ENCODE peak calls at places on chromosomes 3 and 15, in seven cellular contexts. One of them, this sample, is unnamed.

GRCh38 chr3:152149832-152150231 is 118.9 kb upstream of the MBNL1 start:
- DNase-seq in HCEC 1CT: no peak
- DNase-seq in pons: no peak
- DNase-seq in M059J: no peak
- DNase-seq in astrocyte of the spinal cord: no peak
- DNase-seq in stimulated activated CD4-positive, alpha-beta T cell treated with anti-CD3 and anti-CD28 coated beads, Interleukin-1b, Interleukin-23, amount 100 ng/mL, for 4 hours: no peak
- DNase-seq in activated CD8-positive, alpha-beta memory T cell treated with anti-CD3 and anti-CD28 coated beads for 48 hours: no peak
- DNase-seq in this sample: no peak

GRCh38 chr3:133453383-133453782 is 53.5 kb downstream of the BFSP2 start:
- DNase-seq in activated CD8-positive, alpha-beta memory T cell treated with anti-CD3 and anti-CD28 coated beads for 48 hours: no peak
- DNase-seq in HCEC 1CT: no peak
- DNase-seq in pons: no peak
- DNase-seq in astrocyte of the spinal cord: no peak
- DNase-seq in stimulated activated CD4-positive, alpha-beta T cell treated with anti-CD3 and anti-CD28 coated beads, Interleukin-1b, Interleukin-23, amount 100 ng/mL, for 4 hours: no peak
- DNase-seq in M059J: no peak
- DNase-seq in this sample: no peak

GRCh38 chr3:190261015-190261414 is 61.2 kb downstream of the CLDN1 start:
- DNase-seq in activated CD8-positive, alpha-beta memory T cell treated with anti-CD3 and anti-CD28 coated beads for 48 hours: no peak
- DNase-seq in pons: no peak
- DNase-seq in M059J: no peak
- DNase-seq in stimulated activated CD4-positive, alpha-beta T cell treated with anti-CD3 and anti-CD28 coated beads, Interleukin-1b, Interleukin-23, amount 100 ng/mL, for 4 hours: no peak
- DNase-seq in HCEC 1CT: no peak
- DNase-seq in astrocyte of the spinal cord: peak
- DNase-seq in this sample: no peak

GRCh38 chr3:110806924-110807323 is 264.7 kb upstream of the NECTIN3 start:
- DNase-seq in HCEC 1CT: peak
- DNase-seq in pons: no peak
- DNase-seq in stimulated activated CD4-positive, alpha-beta T cell treated with anti-CD3 and anti-CD28 coated beads, Interleukin-1b, Interleukin-23, amount 100 ng/mL, for 4 hours: no peak
- DNase-seq in astrocyte of the spinal cord: no peak
- DNase-seq in M059J: peak
- DNase-seq in activated CD8-positive, alpha-beta memory T cell treated with anti-CD3 and anti-CD28 coated beads for 48 hours: no peak
- DNase-seq in this sample: no peak

GRCh38 chr3:138348950-138349739 is 766 bp downstream of the MRAS start:
- DNase-seq in activated CD8-positive, alpha-beta memory T cell treated with anti-CD3 and anti-CD28 coated beads for 48 hours: no peak
- DNase-seq in M059J: peak
- DNase-seq in pons: no peak
- DNase-seq in HCEC 1CT: peak
- DNase-seq in astrocyte of the spinal cord: peak
- DNase-seq in stimulated activated CD4-positive, alpha-beta T cell treated with anti-CD3 and anti-CD28 coated beads, Interleukin-1b, Interleukin-23, amount 100 ng/mL, for 4 hours: no peak
- DNase-seq in this sample: no peak

GRCh38 chr3:136728434-136728833 is 23.7 kb downstream of the STAG1 start:
- DNase-seq in M059J: no peak
- DNase-seq in activated CD8-positive, alpha-beta memory T cell treated with anti-CD3 and anti-CD28 coated beads for 48 hours: no peak
- DNase-seq in stimulated activated CD4-positive, alpha-beta T cell treated with anti-CD3 and anti-CD28 coated beads, Interleukin-1b, Interleukin-23, amount 100 ng/mL, for 4 hours: no peak
- DNase-seq in HCEC 1CT: no peak
- DNase-seq in pons: no peak
- DNase-seq in astrocyte of the spinal cord: no peak
- DNase-seq in this sample: no peak

GRCh38 chr3:16322189-16322588 is 57.2 kb downstream of the OXNAD1 start:
- DNase-seq in HCEC 1CT: no peak
- DNase-seq in astrocyte of the spinal cord: no peak
- DNase-seq in stimulated activated CD4-positive, alpha-beta T cell treated with anti-CD3 and anti-CD28 coated beads, Interleukin-1b, Interleukin-23, amount 100 ng/mL, for 4 hours: no peak
- DNase-seq in M059J: no peak
- DNase-seq in pons: no peak
- DNase-seq in activated CD8-positive, alpha-beta memory T cell treated with anti-CD3 and anti-CD28 coated beads for 48 hours: no peak
- DNase-seq in this sample: no peak

GRCh38 chr3:133799794-133800585 is 5.6 kb upstream of the SRPRB start:
- DNase-seq in M059J: peak
- DNase-seq in HCEC 1CT: peak
- DNase-seq in activated CD8-positive, alpha-beta memory T cell treated with anti-CD3 and anti-CD28 coated beads for 48 hours: no peak
- DNase-seq in pons: no peak
- DNase-seq in stimulated activated CD4-positive, alpha-beta T cell treated with anti-CD3 and anti-CD28 coated beads, Interleukin-1b, Interleukin-23, amount 100 ng/mL, for 4 hours: no peak
- DNase-seq in astrocyte of the spinal cord: no peak
- DNase-seq in this sample: no peak

GRCh38 chr3:172449468-172450149 is 1.4 kb upstream of the GHSR start:
- DNase-seq in M059J: peak
- DNase-seq in activated CD8-positive, alpha-beta memory T cell treated with anti-CD3 and anti-CD28 coated beads for 48 hours: no peak
- DNase-seq in astrocyte of the spinal cord: peak
- DNase-seq in stimulated activated CD4-positive, alpha-beta T cell treated with anti-CD3 and anti-CD28 coated beads, Interleukin-1b, Interleukin-23, amount 100 ng/mL, for 4 hours: no peak
- DNase-seq in HCEC 1CT: peak
- DNase-seq in pons: no peak
- DNase-seq in this sample: peak

GRCh38 chr3:51145811-51146585 is 239.1 kb upstream of the MANF start:
- DNase-seq in pons: no peak
- DNase-seq in stimulated activated CD4-positive, alpha-beta T cell treated with anti-CD3 and anti-CD28 coated beads, Interleukin-1b, Interleukin-23, amount 100 ng/mL, for 4 hours: no peak
- DNase-seq in M059J: no peak
- DNase-seq in activated CD8-positive, alpha-beta memory T cell treated with anti-CD3 and anti-CD28 coated beads for 48 hours: no peak
- DNase-seq in astrocyte of the spinal cord: no peak
- DNase-seq in HCEC 1CT: no peak
- DNase-seq in this sample: no peak

GRCh38 chr3:99875573-99875924 is 57.9 kb downstream of the CMSS1 start:
- DNase-seq in pons: peak
- DNase-seq in M059J: peak
- DNase-seq in activated CD8-positive, alpha-beta memory T cell treated with anti-CD3 and anti-CD28 coated beads for 48 hours: no peak
- DNase-seq in astrocyte of the spinal cord: peak
- DNase-seq in stimulated activated CD4-positive, alpha-beta T cell treated with anti-CD3 and anti-CD28 coated beads, Interleukin-1b, Interleukin-23, amount 100 ng/mL, for 4 hours: no peak
- DNase-seq in HCEC 1CT: peak
- DNase-seq in this sample: no peak

GRCh38 chr15:74573987-74574386 is 33.0 kb downstream of the ARID3B start:
- DNase-seq in HCEC 1CT: peak
- DNase-seq in stimulated activated CD4-positive, alpha-beta T cell treated with anti-CD3 and anti-CD28 coated beads, Interleukin-1b, Interleukin-23, amount 100 ng/mL, for 4 hours: no peak
- DNase-seq in astrocyte of the spinal cord: no peak
- DNase-seq in M059J: peak
- DNase-seq in activated CD8-positive, alpha-beta memory T cell treated with anti-CD3 and anti-CD28 coated beads for 48 hours: no peak
- DNase-seq in pons: no peak
- DNase-seq in this sample: no peak

GRCh38 chr15:93246266-93247242 is 157.5 kb upstream of the RGMA start:
- DNase-seq in pons: no peak
- DNase-seq in HCEC 1CT: no peak
- DNase-seq in stimulated activated CD4-positive, alpha-beta T cell treated with anti-CD3 and anti-CD28 coated beads, Interleukin-1b, Interleukin-23, amount 100 ng/mL, for 4 hours: no peak
- DNase-seq in M059J: no peak
- DNase-seq in astrocyte of the spinal cord: no peak
- DNase-seq in activated CD8-positive, alpha-beta memory T cell treated with anti-CD3 and anti-CD28 coated beads for 48 hours: no peak
- DNase-seq in this sample: no peak

GRCh38 chr15:79164043-79164442 is 73.5 kb upstream of the RASGRF1 start:
- DNase-seq in pons: no peak
- DNase-seq in stimulated activated CD4-positive, alpha-beta T cell treated with anti-CD3 and anti-CD28 coated beads, Interleukin-1b, Interleukin-23, amount 100 ng/mL, for 4 hours: no peak
- DNase-seq in astrocyte of the spinal cord: no peak
- DNase-seq in activated CD8-positive, alpha-beta memory T cell treated with anti-CD3 and anti-CD28 coated beads for 48 hours: no peak
- DNase-seq in HCEC 1CT: no peak
- DNase-seq in M059J: no peak
- DNase-seq in this sample: no peak

GRCh38 chr15:58742424-58743160 is 6.9 kb downstream of the ADAM10 start:
- DNase-seq in activated CD8-positive, alpha-beta memory T cell treated with anti-CD3 and anti-CD28 coated beads for 48 hours: no peak
- DNase-seq in M059J: no peak
- DNase-seq in astrocyte of the spinal cord: peak
- DNase-seq in stimulated activated CD4-positive, alpha-beta T cell treated with anti-CD3 and anti-CD28 coated beads, Interleukin-1b, Interleukin-23, amount 100 ng/mL, for 4 hours: no peak
- DNase-seq in HCEC 1CT: no peak
- DNase-seq in pons: no peak
- DNase-seq in this sample: no peak

GRCh38 chr15:52331490-52332240 is 36.1 kb upstream of the MYO5C start:
- DNase-seq in activated CD8-positive, alpha-beta memory T cell treated with anti-CD3 and anti-CD28 coated beads for 48 hours: peak
- DNase-seq in pons: peak
- DNase-seq in HCEC 1CT: peak
- DNase-seq in astrocyte of the spinal cord: peak
- DNase-seq in stimulated activated CD4-positive, alpha-beta T cell treated with anti-CD3 and anti-CD28 coated beads, Interleukin-1b, Interleukin-23, amount 100 ng/mL, for 4 hours: peak
- DNase-seq in M059J: peak
- DNase-seq in this sample: no peak

GRCh38 chr3:28050895-28051294 is 190.5 kb upstream of the CMC1 start:
- DNase-seq in activated CD8-positive, alpha-beta memory T cell treated with anti-CD3 and anti-CD28 coated beads for 48 hours: no peak
- DNase-seq in stimulated activated CD4-positive, alpha-beta T cell treated with anti-CD3 and anti-CD28 coated beads, Interleukin-1b, Interleukin-23, amount 100 ng/mL, for 4 hours: peak
- DNase-seq in HCEC 1CT: peak
- DNase-seq in astrocyte of the spinal cord: no peak
- DNase-seq in pons: no peak
- DNase-seq in M059J: peak
- DNase-seq in this sample: no peak

GRCh38 chr3:12442654-12443501 is 41.4 kb upstream of the TSEN2 start:
- DNase-seq in M059J: peak
- DNase-seq in HCEC 1CT: no peak
- DNase-seq in activated CD8-positive, alpha-beta memory T cell treated with anti-CD3 and anti-CD28 coated beads for 48 hours: no peak
- DNase-seq in stimulated activated CD4-positive, alpha-beta T cell treated with anti-CD3 and anti-CD28 coated beads, Interleukin-1b, Interleukin-23, amount 100 ng/mL, for 4 hours: no peak
- DNase-seq in astrocyte of the spinal cord: peak
- DNase-seq in pons: no peak
- DNase-seq in this sample: no peak

GRCh38 chr3:149055575-149055974 is 30.8 kb downstream of the HLTF start:
- DNase-seq in M059J: no peak
- DNase-seq in HCEC 1CT: no peak
- DNase-seq in activated CD8-positive, alpha-beta memory T cell treated with anti-CD3 and anti-CD28 coated beads for 48 hours: no peak
- DNase-seq in stimulated activated CD4-positive, alpha-beta T cell treated with anti-CD3 and anti-CD28 coated beads, Interleukin-1b, Interleukin-23, amount 100 ng/mL, for 4 hours: no peak
- DNase-seq in pons: no peak
- DNase-seq in astrocyte of the spinal cord: no peak
- DNase-seq in this sample: no peak

GRCh38 chr3:181006541-181006940 is 17.0 kb upstream of the DNAJC19 start:
- DNase-seq in astrocyte of the spinal cord: no peak
- DNase-seq in activated CD8-positive, alpha-beta memory T cell treated with anti-CD3 and anti-CD28 coated beads for 48 hours: no peak
- DNase-seq in M059J: no peak
- DNase-seq in stimulated activated CD4-positive, alpha-beta T cell treated with anti-CD3 and anti-CD28 coated beads, Interleukin-1b, Interleukin-23, amount 100 ng/mL, for 4 hours: no peak
- DNase-seq in HCEC 1CT: no peak
- DNase-seq in pons: no peak
- DNase-seq in this sample: no peak

GRCh38 chr3:5004319-5005152 is 25.3 kb downstream of the BHLHE40 start:
- DNase-seq in stimulated activated CD4-positive, alpha-beta T cell treated with anti-CD3 and anti-CD28 coated beads, Interleukin-1b, Interleukin-23, amount 100 ng/mL, for 4 hours: no peak
- DNase-seq in astrocyte of the spinal cord: no peak
- DNase-seq in pons: no peak
- DNase-seq in activated CD8-positive, alpha-beta memory T cell treated with anti-CD3 and anti-CD28 coated beads for 48 hours: no peak
- DNase-seq in M059J: no peak
- DNase-seq in HCEC 1CT: no peak
- DNase-seq in this sample: no peak